ENCODE peak calls at places on chromosomes 2 and 18, in five cellular contexts. S, I, E, M and W are unnamed samples.

GRCh38 chr2:179336782-179337534 is 72.3 kb upstream of the SESTD1 start:
- DNase-seq in S (no peak), I (no peak), E (peak; percentile 82), M (peak; percentile 68), W (peak; percentile 46)

GRCh38 chr2:108935231-108935863 is 53.7 kb downstream of the EDAR start:
- DNase-seq in S (no peak), I (no peak), E (no peak), M (no peak), W (no peak)

GRCh38 chr2:13654416-13654815 is 937.7 kb downstream of the TRIB2 start:
- DNase-seq in S (no peak), I (no peak), E (peak; percentile 9), M (peak; percentile 88), W (peak; percentile 28)

GRCh38 chr2:73965053-73965452 is 19.7 kb upstream of the TET3 start:
- DNase-seq in S (no peak), I (no peak), E (no peak), M (no peak), W (no peak)

GRCh38 chr2:72146357-72147302 is 1.0 kb downstream of the CYP26B1 start:
- DNase-seq in S (no peak), I (no peak), E (no peak), M (no peak), W (no peak)

GRCh38 chr2:32865399-32866068 is 81.2 kb upstream of the LTBP1 start:
- DNase-seq in S (peak; percentile 43), I (no peak), E (peak; percentile 97), M (peak; percentile 88), W (peak; percentile 93)

GRCh38 chr2:48482313-48482712 is 47.6 kb upstream of the STON1 start:
- DNase-seq in S (no peak), I (no peak), E (no peak), M (no peak), W (peak; percentile 96)

GRCh38 chr2:217138284-217138683 is 278.4 kb upstream of the TNP1 start:
- DNase-seq in S (no peak), I (no peak), E (no peak), M (no peak), W (no peak)

GRCh38 chr2:238125127-238125885 is 13.2 kb upstream of the KLHL30 start:
- DNase-seq in S (no peak), I (no peak), E (no peak), M (no peak), W (no peak)

GRCh38 chr2:201746551-201746950 is 34.2 kb downstream of the ALS2 start:
- DNase-seq in S (no peak), I (no peak), E (no peak), M (no peak), W (no peak)

GRCh38 chr2:85734942-85735608 is 18.7 kb upstream of the ATOH8 start:
- DNase-seq in S (no peak), I (no peak), E (peak; percentile 84), M (peak; percentile 29), W (no peak)

GRCh38 chr18:70405051-70405450 is 116.2 kb downstream of the SOCS6 start:
- DNase-seq in S (no peak), I (no peak), E (peak; percentile 20), M (no peak), W (no peak)

GRCh38 chr18:52723456-52724065 is 383.6 kb downstream of the DCC start:
- DNase-seq in S (no peak), I (no peak), E (no peak), M (no peak), W (no peak)

GRCh38 chr2:233079953-233080835 is 20.1 kb downstream of the INPP5D start:
- DNase-seq in S (no peak), I (no peak), E (no peak), M (no peak), W (no peak)

GRCh38 chr2:86249176-86249842 is 50.1 kb downstream of the MRPL35 start:
- DNase-seq in S (peak; percentile 4), I (peak; percentile 97), E (peak; percentile 79), M (peak; percentile 57), W (peak; percentile 86)

GRCh38 chr2:196823750-196824149 is 14.6 kb upstream of the C2orf66 start:
- DNase-seq in S (no peak), I (no peak), E (peak; percentile 90), M (peak; percentile 69), W (peak; percentile 64)

GRCh38 chr2:127146820-127147502 is 40.0 kb upstream of the BIN1 start:
- DNase-seq in S (no peak), I (no peak), E (peak; percentile 44), M (no peak), W (no peak)

GRCh38 chr2:188309364-188309763 is 17.7 kb downstream of the GULP1 start:
- DNase-seq in S (no peak), I (no peak), E (no peak), M (no peak), W (no peak)

GRCh38 chr18:2953935-2954641 is 58.9 kb downstream of the LPIN2 start:
- DNase-seq in S (no peak), I (no peak), E (no peak), M (no peak), W (no peak)

GRCh38 chr2:237445611-237446332 is 31.8 kb upstream of the COL6A3 start:
- DNase-seq in S (no peak), I (no peak), E (no peak), M (no peak), W (no peak)

GRCh38 chr18:30163573-30163972 is 879.0 kb downstream of the DSC3 start:
- DNase-seq in S (no peak), I (no peak), E (no peak), M (peak; percentile 28), W (no peak)

GRCh38 chr2:117714110-117714509 is 100.4 kb upstream of the DDX18 start:
- DNase-seq in S (no peak), I (no peak), E (no peak), M (no peak), W (no peak)

GRCh38 chr18:65938592-65939372 is 188.0 kb downstream of the CDH7 start:
- DNase-seq in S (peak; percentile 0), I (peak; percentile 75), E (peak; percentile 2), M (peak; percentile 80), W (peak; percentile 9)

GRCh38 chr18:29164020-29164706 is 987.2 kb upstream of the CDH2 start:
- DNase-seq in S (peak; percentile 72), I (no peak), E (peak; percentile 97), M (peak; percentile 96), W (peak; percentile 93)

GRCh38 chr2:11617984-11618707 is 51.8 kb downstream of the NTSR2 start:
- DNase-seq in S (no peak), I (no peak), E (no peak), M (no peak), W (no peak)

GRCh38 chr2:11615209-11615608 is 54.8 kb downstream of the NTSR2 start:
- DNase-seq in S (no peak), I (no peak), E (no peak), M (no peak), W (no peak)

GRCh38 chr2:11616851-11617415 is 53.1 kb downstream of the NTSR2 start:
- DNase-seq in S (no peak), I (no peak), E (no peak), M (no peak), W (no peak)

GRCh38 chr2:11617527-11617926 is 52.5 kb downstream of the NTSR2 start:
- DNase-seq in S (no peak), I (no peak), E (no peak), M (no peak), W (no peak)

GRCh38 chr2:11616097-11616687 is 53.8 kb downstream of the NTSR2 start:
- DNase-seq in S (no peak), I (no peak), E (no peak), M (no peak), W (no peak)
- H2AFZ ChIP-seq in S (no peak overlapping the region), I (no peak overlapping the region), E (no peak overlapping the region), M (no peak overlapping the region), W (no peak overlapping the region)

GRCh38 chr2:105449083-105449482 is 50.2 kb upstream of the FHL2 start:
- DNase-seq in S (no peak), I (no peak), E (no peak), M (peak; percentile 6), W (no peak)

GRCh38 chr2:105443610-105444598 is 45.1 kb upstream of the FHL2 start:
- DNase-seq in S (no peak), I (no peak), E (no peak), M (peak; percentile 30), W (peak; percentile 20)

GRCh38 chr2:105445498-105445897 is 46.6 kb upstream of the FHL2 start:
- DNase-seq in S (no peak), I (no peak), E (no peak), M (no peak), W (no peak)

GRCh38 chr2:105450495-105450894 is 51.6 kb upstream of the FHL2 start:
- DNase-seq in S (no peak), I (no peak), E (no peak), M (no peak), W (no peak)

GRCh38 chr2:105447476-105447875 is 48.6 kb upstream of the FHL2 start:
- DNase-seq in S (no peak), I (no peak), E (no peak), M (peak; percentile 91), W (no peak)
- H2AFZ ChIP-seq in S (no peak overlapping the region), I (no peak overlapping the region), E (no peak overlapping the region), M (no peak overlapping the region), W (no peak overlapping the region)

DNA sequence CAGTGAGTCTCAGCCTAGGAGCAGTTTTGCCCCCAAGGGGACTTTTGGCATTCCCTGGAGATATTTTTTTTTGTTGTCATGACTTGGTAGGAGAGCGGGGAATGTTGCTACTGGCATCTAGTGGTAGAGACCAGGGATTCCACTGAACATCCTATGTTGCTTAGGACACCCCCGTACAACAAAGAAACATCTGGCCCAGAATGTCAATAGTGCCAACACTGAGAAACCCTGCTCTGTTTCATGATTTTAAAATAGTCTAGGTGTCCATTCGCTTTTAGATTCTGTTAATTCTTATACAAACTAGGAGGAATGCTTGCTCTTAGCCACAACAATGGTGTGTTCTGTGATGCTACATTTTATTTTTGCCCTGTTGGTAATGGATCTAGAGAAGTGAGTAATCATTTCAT is 225.8 kb upstream of the SIX3 start:
- DNase-seq in S (peak; percentile 19), I (peak; percentile 56), E (peak; percentile 82), M (peak; percentile 72), W (peak; percentile 64)
- H2AFZ ChIP-seq in S (no peak overlapping the region), I (no peak overlapping the region), E (peak overlapping the region; percentile 18), M (no peak overlapping the region), W (no peak overlapping the region)

DNA sequence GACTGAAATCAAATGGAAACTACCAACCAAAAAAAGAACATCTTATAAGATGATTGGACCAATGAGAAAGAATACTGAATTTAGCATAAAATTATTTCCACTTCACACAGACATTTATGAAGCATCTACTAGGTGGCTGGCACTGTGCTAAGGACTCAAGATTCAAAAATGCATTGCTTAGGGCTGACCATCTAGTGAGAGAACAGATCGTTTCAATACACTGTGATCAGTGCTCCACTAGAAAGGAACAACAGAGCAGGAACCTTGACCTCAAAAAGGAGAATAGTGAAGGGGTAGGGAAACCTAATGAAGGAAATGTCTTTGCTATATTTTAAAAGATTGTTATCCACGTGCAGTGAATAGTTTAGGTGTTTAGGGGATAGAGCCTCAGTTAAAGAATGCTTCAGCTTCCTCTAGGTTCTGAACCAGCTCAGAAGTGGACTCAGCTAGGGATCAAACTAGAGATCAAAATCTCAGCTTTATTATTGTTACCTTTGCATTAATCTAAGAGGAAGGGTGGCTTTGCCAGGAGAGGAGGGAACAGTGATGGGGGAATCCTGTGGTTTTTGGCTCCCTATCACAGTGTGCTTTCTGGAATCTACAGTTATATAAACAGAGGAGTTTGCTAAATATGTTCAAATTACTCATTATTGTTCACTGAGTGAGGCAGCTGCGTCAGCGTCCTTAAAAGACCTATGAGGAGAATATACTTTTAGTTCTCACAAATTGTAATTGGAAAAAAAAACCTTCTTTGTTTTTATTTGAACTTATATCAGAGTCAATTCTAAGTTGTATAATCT is 16.2 kb upstream of the BBS5 start:
- DNase-seq in S (no peak), I (no peak), E (peak; percentile 92), M (peak; percentile 69), W (peak; percentile 90)
- H2AFZ ChIP-seq in S (peak overlapping the region; percentile 71), I (no peak overlapping the region), E (peak overlapping the region; percentile 51), M (peak overlapping the region; percentile 41), W (no peak overlapping the region)